ENCODE peak calls at places on chromosomes 3 and 15, in nine cellular contexts. One of them, this sample, is unnamed.

GRCh38 chr3:9715764-9716437 is 12.3 kb downstream of the CPNE9 start:
- DNase-seq in esophagus muscularis mucosa: peak
- DNase-seq in breast epithelium: peak
- DNase-seq in HepG2: peak
- DNase-seq in GM12878: no peak
- DNase-seq in suprapubic skin: peak
- DNase-seq in endothelial cell of umbilical vein: peak
- DNase-seq in transverse colon: peak
- DNase-seq in spleen: no peak
- DNase-seq in this sample: peak

GRCh38 chr3:105367406-105368213 is 901 bp downstream of the ALCAM start:
- DNase-seq in esophagus muscularis mucosa: no peak
- DNase-seq in breast epithelium: peak
- DNase-seq in HepG2: peak
- DNase-seq in GM12878: peak
- DNase-seq in suprapubic skin: peak
- DNase-seq in endothelial cell of umbilical vein: peak
- DNase-seq in transverse colon: peak
- DNase-seq in spleen: peak
- DNase-seq in this sample: peak

GRCh38 chr3:186088335-186088734 is 20.6 kb downstream of the ETV5 start:
- DNase-seq in esophagus muscularis mucosa: no peak
- DNase-seq in breast epithelium: no peak
- DNase-seq in HepG2: no peak
- DNase-seq in GM12878: no peak
- DNase-seq in suprapubic skin: no peak
- DNase-seq in endothelial cell of umbilical vein: no peak
- DNase-seq in transverse colon: no peak
- DNase-seq in spleen: no peak
- DNase-seq in this sample: no peak

GRCh38 chr3:46656778-46657556 is 36.5 kb downstream of the ALS2CL start:
- DNase-seq in esophagus muscularis mucosa: peak
- DNase-seq in breast epithelium: no peak
- DNase-seq in HepG2: no peak
- DNase-seq in GM12878: no peak
- DNase-seq in suprapubic skin: no peak
- DNase-seq in endothelial cell of umbilical vein: no peak
- DNase-seq in transverse colon: no peak
- DNase-seq in spleen: no peak
- DNase-seq in this sample: no peak

GRCh38 chr3:14789221-14789620 is 29.5 kb upstream of the FGD5 start:
- DNase-seq in esophagus muscularis mucosa: no peak
- DNase-seq in breast epithelium: no peak
- DNase-seq in HepG2: no peak
- DNase-seq in GM12878: no peak
- DNase-seq in suprapubic skin: peak
- DNase-seq in endothelial cell of umbilical vein: no peak
- DNase-seq in transverse colon: no peak
- DNase-seq in spleen: peak
- DNase-seq in this sample: no peak

GRCh38 chr15:78727561-78727960 is 83.7 kb downstream of the ADAMTS7 start:
- DNase-seq in esophagus muscularis mucosa: no peak
- DNase-seq in breast epithelium: no peak
- DNase-seq in HepG2: peak
- DNase-seq in GM12878: no peak
- DNase-seq in suprapubic skin: no peak
- DNase-seq in endothelial cell of umbilical vein: no peak
- DNase-seq in transverse colon: no peak
- DNase-seq in spleen: no peak
- DNase-seq in this sample: no peak

GRCh38 chr3:108029466-108029865 is 61.4 kb downstream of the CD47 start:
- DNase-seq in esophagus muscularis mucosa: no peak
- DNase-seq in breast epithelium: no peak
- DNase-seq in HepG2: no peak
- DNase-seq in GM12878: no peak
- DNase-seq in suprapubic skin: no peak
- DNase-seq in endothelial cell of umbilical vein: peak
- DNase-seq in transverse colon: no peak
- DNase-seq in spleen: no peak
- DNase-seq in this sample: no peak

GRCh38 chr15:78216276-78217229 is 17.8 kb downstream of the ACSBG1 start:
- DNase-seq in esophagus muscularis mucosa: no peak
- DNase-seq in breast epithelium: peak
- DNase-seq in HepG2: no peak
- DNase-seq in GM12878: no peak
- DNase-seq in suprapubic skin: peak
- DNase-seq in endothelial cell of umbilical vein: no peak
- DNase-seq in transverse colon: peak
- DNase-seq in spleen: no peak
- DNase-seq in this sample: peak

GRCh38 chr3:44729384-44729910 is at the start of gene ZNF501:
- DNase-seq in esophagus muscularis mucosa: peak
- DNase-seq in breast epithelium: peak
- DNase-seq in HepG2: peak
- DNase-seq in GM12878: peak
- DNase-seq in suprapubic skin: peak
- DNase-seq in endothelial cell of umbilical vein: peak
- DNase-seq in transverse colon: peak
- DNase-seq in spleen: peak
- DNase-seq in this sample: peak

GRCh38 chr3:129689036-129689435 is 82.6 kb upstream of the PLXND1 start:
- DNase-seq in esophagus muscularis mucosa: no peak
- DNase-seq in breast epithelium: no peak
- DNase-seq in HepG2: no peak
- DNase-seq in GM12878: no peak
- DNase-seq in suprapubic skin: no peak
- DNase-seq in endothelial cell of umbilical vein: no peak
- DNase-seq in transverse colon: no peak
- DNase-seq in spleen: no peak
- DNase-seq in this sample: no peak

GRCh38 chr3:126354776-126355175 is 2.4 kb downstream of the KLF15 start:
- DNase-seq in esophagus muscularis mucosa: no peak
- DNase-seq in breast epithelium: no peak
- DNase-seq in HepG2: no peak
- DNase-seq in GM12878: no peak
- DNase-seq in suprapubic skin: peak
- DNase-seq in endothelial cell of umbilical vein: no peak
- DNase-seq in transverse colon: no peak
- DNase-seq in spleen: peak
- DNase-seq in this sample: no peak

GRCh38 chr3:127676921-127677351 is 4.2 kb downstream of the ABTB1 start:
- DNase-seq in esophagus muscularis mucosa: no peak
- DNase-seq in breast epithelium: peak
- DNase-seq in HepG2: no peak
- DNase-seq in GM12878: no peak
- DNase-seq in suprapubic skin: peak
- DNase-seq in endothelial cell of umbilical vein: no peak
- DNase-seq in transverse colon: no peak
- DNase-seq in spleen: peak
- DNase-seq in this sample: no peak

GRCh38 chr3:46312996-46313395 is 40.9 kb upstream of the CCR2 start:
- DNase-seq in esophagus muscularis mucosa: no peak
- DNase-seq in breast epithelium: no peak
- DNase-seq in HepG2: no peak
- DNase-seq in GM12878: no peak
- DNase-seq in suprapubic skin: peak
- DNase-seq in endothelial cell of umbilical vein: no peak
- DNase-seq in transverse colon: peak
- DNase-seq in spleen: no peak
- DNase-seq in this sample: peak

GRCh38 chr3:174218011-174218410 is 641.1 kb upstream of the NAALADL2 start:
- DNase-seq in esophagus muscularis mucosa: no peak
- DNase-seq in breast epithelium: no peak
- DNase-seq in HepG2: no peak
- DNase-seq in GM12878: no peak
- DNase-seq in suprapubic skin: no peak
- DNase-seq in endothelial cell of umbilical vein: no peak
- DNase-seq in transverse colon: no peak
- DNase-seq in spleen: no peak
- DNase-seq in this sample: no peak

GRCh38 chr3:3038201-3038991 is 71.8 kb downstream of the IL5RA start:
- DNase-seq in esophagus muscularis mucosa: peak
- DNase-seq in breast epithelium: no peak
- DNase-seq in HepG2: no peak
- DNase-seq in GM12878: peak
- DNase-seq in suprapubic skin: no peak
- DNase-seq in endothelial cell of umbilical vein: no peak
- DNase-seq in transverse colon: no peak
- DNase-seq in spleen: peak
- DNase-seq in this sample: peak

GRCh38 chr15:50506121-50506520 is 40.3 kb downstream of the USP50 start:
- DNase-seq in esophagus muscularis mucosa: no peak
- DNase-seq in breast epithelium: no peak
- DNase-seq in HepG2: peak
- DNase-seq in GM12878: no peak
- DNase-seq in suprapubic skin: no peak
- DNase-seq in endothelial cell of umbilical vein: no peak
- DNase-seq in transverse colon: no peak
- DNase-seq in spleen: peak
- DNase-seq in this sample: no peak

GRCh38 chr3:140420621-140421357 is 257.1 kb upstream of the TRIM42 start:
- DNase-seq in esophagus muscularis mucosa: peak
- DNase-seq in breast epithelium: no peak
- DNase-seq in HepG2: peak
- DNase-seq in GM12878: no peak
- DNase-seq in suprapubic skin: no peak
- DNase-seq in endothelial cell of umbilical vein: peak
- DNase-seq in transverse colon: no peak
- DNase-seq in spleen: no peak
- DNase-seq in this sample: no peak

DNA sequence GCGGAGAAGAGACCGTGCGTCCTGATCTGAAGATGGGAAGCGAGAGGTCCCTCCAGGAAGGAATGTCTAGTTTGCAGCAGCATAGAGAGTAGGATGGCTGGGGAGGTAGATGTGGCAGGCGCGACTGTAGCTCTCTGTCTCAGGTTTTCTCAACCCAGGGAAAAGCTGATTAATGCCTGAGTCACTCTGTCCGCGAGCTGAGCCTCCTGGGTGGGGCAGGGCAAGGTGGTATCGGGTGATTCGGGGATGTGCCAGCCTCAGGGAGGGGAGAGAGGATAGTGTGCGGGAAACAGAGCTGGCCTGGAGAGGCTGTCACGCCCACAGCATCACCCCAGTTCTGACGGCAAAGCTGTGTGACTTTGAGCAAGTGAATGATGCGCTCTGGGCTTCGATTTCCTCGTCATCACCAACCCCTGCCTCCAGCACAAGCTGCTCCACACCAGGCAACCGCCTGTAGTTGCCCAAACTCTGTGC is 28.4 kb downstream of the CPN2 start:
- DNase-seq in esophagus muscularis mucosa: no peak
- DNase-seq in breast epithelium: no peak
- DNase-seq in HepG2: peak
- DNase-seq in GM12878: no peak
- DNase-seq in suprapubic skin: no peak
- DNase-seq in endothelial cell of umbilical vein: no peak
- DNase-seq in transverse colon: no peak
- DNase-seq in spleen: no peak
- DNase-seq in this sample: no peak
- TF ChIP-seq POLR2AphosphoS5 in esophagus muscularis mucosa: no peak
- TF ChIP-seq POLR2AphosphoS5 in breast epithelium: no peak
- TF ChIP-seq POLR2AphosphoS5 in HepG2: no peak
- TF ChIP-seq POLR2AphosphoS5 in GM12878: no peak
- TF ChIP-seq POLR2AphosphoS5 in suprapubic skin: no peak
- TF ChIP-seq POLR2AphosphoS5 in endothelial cell of umbilical vein: no peak
- TF ChIP-seq POLR2AphosphoS5 in transverse colon: no peak
- TF ChIP-seq POLR2AphosphoS5 in spleen: no peak
- TF ChIP-seq POLR2AphosphoS5 in this sample: no peak

DNA sequence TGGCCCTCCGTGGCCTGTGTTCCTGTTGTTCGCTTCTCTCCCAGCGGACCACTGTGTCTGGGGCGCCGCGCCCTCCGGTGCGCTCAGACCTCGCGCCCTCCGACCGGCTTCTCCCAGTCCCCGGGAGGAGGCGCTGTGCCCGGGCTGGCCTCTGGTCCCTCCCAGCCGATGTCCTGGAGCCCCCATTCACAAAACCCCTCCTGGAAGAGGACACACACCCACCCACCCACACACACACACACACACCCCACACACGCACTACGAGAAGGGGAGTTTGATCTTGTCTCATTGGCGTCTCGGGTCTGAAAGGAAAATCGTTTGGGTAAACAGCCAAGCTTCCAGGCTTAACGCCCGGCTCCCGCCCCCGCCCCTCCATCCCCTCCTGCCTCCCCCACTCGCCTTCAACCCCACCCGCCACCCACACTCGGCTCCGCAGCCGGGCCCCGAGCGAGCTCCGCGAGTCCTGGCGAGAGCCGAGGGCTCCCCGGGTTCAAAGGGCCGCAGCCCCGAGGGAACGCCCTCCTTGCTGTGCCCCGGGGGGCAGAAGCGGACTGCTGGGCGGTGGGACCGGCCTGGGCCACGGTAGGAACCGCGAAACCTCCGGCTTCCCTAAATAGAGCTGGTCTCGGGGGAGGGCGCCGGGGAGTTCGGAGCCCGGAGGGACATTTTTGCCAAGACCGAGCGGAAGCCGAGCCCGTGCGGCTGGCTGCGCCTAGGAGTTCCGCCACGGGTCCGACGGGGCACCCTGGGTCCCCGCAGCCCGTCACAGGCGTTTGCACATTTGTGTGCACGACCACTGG is 23.6 kb downstream of the NR2F2 start:
- DNase-seq in esophagus muscularis mucosa: no peak
- DNase-seq in breast epithelium: peak
- DNase-seq in HepG2: no peak
- DNase-seq in GM12878: no peak
- DNase-seq in suprapubic skin: no peak
- DNase-seq in endothelial cell of umbilical vein: peak
- DNase-seq in transverse colon: no peak
- DNase-seq in spleen: peak
- DNase-seq in this sample: no peak
- H3K4me3 ChIP-seq in esophagus muscularis mucosa: peak
- H3K4me3 ChIP-seq in breast epithelium: peak
- H3K4me3 ChIP-seq in HepG2: peak
- H3K4me3 ChIP-seq in GM12878: peak
- H3K4me3 ChIP-seq in suprapubic skin: peak
- H3K4me3 ChIP-seq in endothelial cell of umbilical vein: peak
- H3K4me3 ChIP-seq in transverse colon: peak
- H3K4me3 ChIP-seq in spleen: peak
- H3K4me3 ChIP-seq in this sample: peak

DNA sequence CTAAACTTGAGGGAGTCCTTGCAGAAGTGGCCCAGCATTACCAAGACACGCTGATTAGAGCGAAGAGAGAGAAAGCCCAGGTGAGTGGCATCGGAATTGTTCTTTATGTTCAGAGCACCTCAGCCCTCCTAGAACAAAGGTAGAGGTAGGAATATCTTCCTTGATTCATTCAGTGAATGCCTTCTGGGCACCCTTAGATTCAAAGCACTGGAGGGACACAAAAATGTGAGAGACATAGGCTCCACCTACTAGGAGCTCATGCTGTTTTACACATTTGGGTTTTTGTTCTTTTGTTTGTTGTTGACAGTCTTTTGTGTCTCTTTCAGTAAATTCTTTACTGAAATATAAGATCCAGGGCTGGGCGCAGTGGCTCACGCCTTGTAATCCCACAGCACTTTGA is 68.2 kb downstream of the IQGAP1 start:
- DNase-seq in esophagus muscularis mucosa: no peak
- DNase-seq in breast epithelium: no peak
- DNase-seq in HepG2: no peak
- DNase-seq in GM12878: no peak
- DNase-seq in suprapubic skin: no peak
- DNase-seq in endothelial cell of umbilical vein: no peak
- DNase-seq in transverse colon: no peak
- DNase-seq in spleen: no peak
- DNase-seq in this sample: no peak
- H3K27ac ChIP-seq in esophagus muscularis mucosa: no peak
- H3K27ac ChIP-seq in breast epithelium: no peak
- H3K27ac ChIP-seq in HepG2: no peak
- H3K27ac ChIP-seq in GM12878: no peak
- H3K27ac ChIP-seq in suprapubic skin: no peak
- H3K27ac ChIP-seq in endothelial cell of umbilical vein: no peak
- H3K27ac ChIP-seq in transverse colon: no peak
- H3K27ac ChIP-seq in spleen: no peak
- H3K27ac ChIP-seq in this sample: no peak

GRCh38 chr15:66700802-66701421 is 1.1 kb upstream of the SMAD6 start:
- DNase-seq in esophagus muscularis mucosa: peak
- DNase-seq in breast epithelium: peak
- DNase-seq in HepG2: peak
- DNase-seq in GM12878: no peak
- DNase-seq in suprapubic skin: peak
- DNase-seq in endothelial cell of umbilical vein: peak
- DNase-seq in transverse colon: peak
- DNase-seq in spleen: peak
- DNase-seq in this sample: peak
- TF ChIP-seq POLR2AphosphoS5 in esophagus muscularis mucosa: peak
- TF ChIP-seq POLR2AphosphoS5 in breast epithelium: no peak
- TF ChIP-seq POLR2AphosphoS5 in HepG2: peak
- TF ChIP-seq POLR2AphosphoS5 in GM12878: no peak
- TF ChIP-seq POLR2AphosphoS5 in suprapubic skin: no peak
- TF ChIP-seq POLR2AphosphoS5 in endothelial cell of umbilical vein: peak
- TF ChIP-seq POLR2AphosphoS5 in transverse colon: peak
- TF ChIP-seq POLR2AphosphoS5 in spleen: peak
- TF ChIP-seq POLR2AphosphoS5 in this sample: peak

This sample was measured in prostate gland.